ENCODE peak calls at places on chromosomes 12 and 14, in eight cellular contexts. I, B, C, N, L, R, V and G are unnamed samples.

GRCh38 chr12:132118876-132119275 is 25.2 kb downstream of the DDX51 start:
- DNase-seq in I (no peak), B (no peak), C (no peak), N (no peak), L (no peak), R (no peak), V (no peak), G (no peak)

GRCh38 chr12:124675881-124676688 is 108.7 kb upstream of the NCOR2 start:
- DNase-seq in I (no peak), B (no peak), C (peak; percentile 81), N (no peak), L (no peak), R (no peak), V (peak; percentile 71), G (no peak)

GRCh38 chr14:74977164-74977900 is 21.9 kb upstream of the PGF start:
- DNase-seq in I (no peak), B (no peak), C (no peak), N (no peak), L (no peak), R (no peak), V (no peak), G (no peak)

GRCh38 chr14:73242274-73242960 is 5.1 kb downstream of the PAPLN start:
- DNase-seq in I (no peak), B (no peak), C (no peak), N (no peak), L (no peak), R (no peak), V (no peak), G (no peak)

GRCh38 chr14:65403231-65403630 is 9.3 kb upstream of the FUT8 start:
- DNase-seq in I (no peak), B (no peak), C (no peak), N (no peak), L (peak; percentile 72), R (no peak), V (no peak), G (no peak)

GRCh38 chr14:60331201-60332045 is 82.4 kb downstream of the PPM1A start:
- DNase-seq in I (peak; percentile 84), B (no peak), C (peak; percentile 54), N (peak; percentile 7), L (peak; percentile 46), R (peak; percentile 78), V (peak; percentile 37), G (no peak)

GRCh38 chr12:94849411-94849976 is 154.0 kb downstream of the NDUFA12 start:
- DNase-seq in I (no peak), B (no peak), C (no peak), N (no peak), L (no peak), R (no peak), V (no peak), G (no peak)

GRCh38 chr12:9673404-9674225 is 4.1 kb downstream of the CLEC2D start:
- DNase-seq in I (peak; percentile 69), B (no peak), C (peak; percentile 41), N (no peak), L (peak; percentile 87), R (no peak), V (peak; percentile 92), G (peak; percentile 66)

GRCh38 chr12:97753332-97753731 is 290.7 kb downstream of the RMST start:
- DNase-seq in I (no peak), B (no peak), C (no peak), N (no peak), L (no peak), R (no peak), V (no peak), G (no peak)

GRCh38 chr14:75504411-75504810 is 17.9 kb upstream of the BATF start:
- DNase-seq in I (no peak), B (no peak), C (no peak), N (no peak), L (no peak), R (no peak), V (no peak), G (no peak)

GRCh38 chr14:77322209-77322902 is 1.5 kb downstream of the GSTZ1 start:
- DNase-seq in I (no peak), B (no peak), C (no peak), N (no peak), L (no peak), R (no peak), V (no peak), G (no peak)

GRCh38 chr12:32107376-32108267 is 975 bp downstream of the BICD1 start:
- DNase-seq in I (peak; percentile 50), B (no peak), C (no peak), N (no peak), L (peak; percentile 73), R (no peak), V (peak; percentile 80), G (no peak)

GRCh38 chr14:43790681-43791080 is 716.4 kb downstream of the FSCB start:
- DNase-seq in I (no peak), B (no peak), C (peak; percentile 9), N (no peak), L (no peak), R (no peak), V (no peak), G (no peak)

GRCh38 chr14:51507556-51508511 is 143.9 kb upstream of the FRMD6 start:
- DNase-seq in I (no peak), B (no peak), C (peak; percentile 85), N (peak; percentile 69), L (no peak), R (peak; percentile 66), V (peak; percentile 28), G (no peak)

GRCh38 chr12:13223176-13223806 is 26.8 kb downstream of the EMP1 start:
- DNase-seq in I (no peak), B (no peak), C (no peak), N (no peak), L (peak; percentile 92), R (no peak), V (peak; percentile 93), G (no peak)

GRCh38 chr12:56628671-56629458 is 1.3 kb downstream of the BAZ2A start:
- DNase-seq in I (peak; percentile 53), B (peak; percentile 51), C (peak; percentile 77), N (peak; percentile 13), L (peak; percentile 61), R (peak; percentile 30), V (peak; percentile 74), G (no peak)

GRCh38 chr12:19575307-19576243 is 136.3 kb downstream of the AEBP2 start:
- DNase-seq in I (no peak), B (no peak), C (peak; percentile 69), N (no peak), L (peak; percentile 66), R (peak; percentile 88), V (peak; percentile 74), G (no peak)

GRCh38 chr12:51371295-51371953 is 19.8 kb downstream of the GALNT6 start:
- DNase-seq in I (no peak), B (peak; percentile 42), C (peak; percentile 92), N (no peak), L (peak; percentile 99), R (no peak), V (peak; percentile 97), G (peak; percentile 77)

GRCh38 chr12:67982165-67982563 is 7.1 kb upstream of the IFNG-AS1 start:
- DNase-seq in I (no peak), B (no peak), C (no peak), N (no peak), L (no peak), R (peak; percentile 52), V (no peak), G (no peak)

GRCh38 chr14:25400607-25401206 is 350.8 kb upstream of the STXBP6 start:
- DNase-seq in I (peak; percentile 24), B (no peak), C (peak; percentile 55), N (no peak), L (peak; percentile 26), R (peak; percentile 46), V (peak; percentile 29), G (no peak)

GRCh38 chr12:77772606-77773298 is 57.9 kb upstream of the NAV3 start:
- DNase-seq in I (no peak), B (no peak), C (no peak), N (no peak), L (no peak), R (no peak), V (no peak), G (no peak)

GRCh38 chr14:51576112-51576420 is 75.6 kb upstream of the FRMD6 start:
- DNase-seq in I (no peak), B (no peak), C (no peak), N (no peak), L (no peak), R (no peak), V (peak; percentile 63), G (no peak)

GRCh38 chr12:91523831-91524230 is 341.2 kb upstream of the DCN start:
- DNase-seq in I (no peak), B (no peak), C (no peak), N (no peak), L (no peak), R (no peak), V (no peak), G (no peak)

GRCh38 chr12:22416831-22417230 is 82.3 kb upstream of the ST8SIA1 start:
- DNase-seq in I (no peak), B (no peak), C (no peak), N (no peak), L (no peak), R (no peak), V (no peak), G (no peak)

GRCh38 chr12:79993106-79993862 is 58.4 kb upstream of the PPP1R12A start:
- DNase-seq in I (no peak), B (no peak), C (no peak), N (no peak), L (no peak), R (no peak), V (no peak), G (no peak)

GRCh38 chr12:690466-690865 is 27.2 kb upstream of the NINJ2 start:
- DNase-seq in I (no peak), B (no peak), C (no peak), N (no peak), L (no peak), R (no peak), V (no peak), G (no peak)

GRCh38 chr14:75125617-75126016 is 1.2 kb downstream of the NEK9 start:
- DNase-seq in I (no peak), B (no peak), C (no peak), N (no peak), L (peak; percentile 81), R (no peak), V (peak; percentile 85), G (no peak)